ENCODE peak calls at places on chromosomes 12 and 14, in six cellular contexts. M is hepatocyte, X is H9, F is AG04450, E is prostate gland, R is breast epithelium. Y is an unnamed sample.

GRCh38 chr12:113899844-113900471 is 66.2 kb downstream of the RBM19 start:
- DNase-seq in X (peak), F (no peak), M (no peak), E (peak), R (peak), Y (no peak)

GRCh38 chr14:105343194-105343593 is 28.6 kb downstream of the PACS2 start:
- DNase-seq in E (no peak), X (no peak), R (no peak), F (no peak), M (no peak), Y (no peak)

GRCh38 chr14:24437020-24437735 is 5.4 kb downstream of the SDR39U1 start:
- DNase-seq in R (no peak), M (no peak), F (no peak), E (no peak), X (no peak), Y (no peak)

GRCh38 chr12:104549820-104550480 is 93.2 kb downstream of the CHST11 start:
- DNase-seq in F (no peak), M (no peak), E (no peak), X (no peak), R (no peak), Y (no peak)

GRCh38 chr14:99589651-99590530 is 14.1 kb downstream of the CCDC85C start:
- DNase-seq in E (no peak), F (no peak), X (no peak), R (no peak), M (no peak), Y (no peak)

GRCh38 chr12:104064842-104065441 is 611 bp downstream of the HCFC2 start:
- DNase-seq in X (no peak), M (peak), F (no peak), E (peak), R (no peak), Y (peak)

GRCh38 chr14:92755495-92755894 is 7.1 kb upstream of the LGMN start:
- DNase-seq in F (no peak), M (no peak), R (no peak), E (no peak), X (no peak), Y (no peak)

GRCh38 chr14:38948171-38948570 is 154.9 kb downstream of the SEC23A start:
- DNase-seq in E (no peak), F (no peak), R (no peak), X (no peak), M (no peak), Y (peak)

GRCh38 chr14:53304726-53305381 is 151.7 kb upstream of the DDHD1 start:
- DNase-seq in X (no peak), R (no peak), F (peak), M (no peak), E (no peak), Y (no peak)

GRCh38 chr12:76784600-76785051 is 20.7 kb downstream of the ZDHHC17 start:
- DNase-seq in M (no peak), F (peak), X (no peak), R (no peak), E (peak), Y (peak)

GRCh38 chr12:1851126-1851791 is 30.9 kb downstream of the LRTM2 start:
- DNase-seq in F (peak), E (no peak), M (no peak), R (no peak), X (no peak), Y (peak)

GRCh38 chr14:104094709-104095425 is 9.4 kb downstream of the ASPG start:
- DNase-seq in M (peak), R (no peak), E (peak), X (peak), F (no peak), Y (peak)

GRCh38 chr14:96245710-96246534 is 10.1 kb upstream of the BDKRB1 start:
- DNase-seq in E (no peak), M (no peak), R (no peak), F (no peak), X (no peak), Y (no peak)

GRCh38 chr14:69154779-69155178 is 1.9 kb upstream of the DCAF5 start:
- DNase-seq in R (no peak), X (no peak), E (no peak), M (peak), F (no peak), Y (peak)
- TF ChIP-seq CTCF in R (no peak), X (peak), E (no peak), M (no peak), F (no peak), Y (peak)

GRCh38 chr12:22130671-22131070 is 84.7 kb downstream of the CMAS start:
- DNase-seq in E (no peak), X (no peak), M (no peak), R (no peak), F (no peak), Y (no peak)
- H3K27ac ChIP-seq in E (no peak), X (no peak), M (no peak), R (no peak), F (no peak), Y (no peak)

GRCh38 chr14:69771136-69771535 is 4.2 kb downstream of the SRSF5 start:
- DNase-seq in F (no peak), X (no peak), E (no peak), M (no peak), R (no peak), Y (no peak)

GRCh38 chr14:69772082-69773017 is 5.4 kb downstream of the SRSF5 start:
- DNase-seq in X (no peak), R (no peak), F (no peak), M (no peak), E (no peak), Y (no peak)

GRCh38 chr14:69770559-69770958 is 3.6 kb downstream of the SRSF5 start:
- DNase-seq in M (no peak), R (no peak), E (no peak), X (no peak), F (no peak), Y (no peak)

GRCh38 chr14:69775012-69775411 is 8.1 kb downstream of the SRSF5 start:
- DNase-seq in M (no peak), E (no peak), X (no peak), R (no peak), F (no peak), Y (no peak)

GRCh38 chr14:69773571-69774276 is 6.8 kb downstream of the SRSF5 start:
- DNase-seq in F (no peak), E (no peak), X (no peak), R (no peak), M (no peak), Y (no peak)
- TF ChIP-seq CTCF in F (no peak), E (no peak), X (no peak), R (no peak), M (no peak), Y (no peak)

GRCh38 chr12:96210376-96211055 is 16.3 kb downstream of the ELK3 start:
- DNase-seq in X (no peak), R (peak), F (no peak), E (no peak), M (no peak), Y (no peak)
- H3K27ac ChIP-seq in X (no peak), R (peak), F (no peak), E (no peak), M (no peak), Y (no peak)

GRCh38 chr12:92502417-92503028 is 200.3 kb upstream of the PLEKHG7 start:
- DNase-seq in E (no peak), M (peak), X (no peak), F (no peak), R (no peak), Y (peak)
- TF ChIP-seq CTCF in E (no peak), M (peak), X (peak), F (no peak), R (peak), Y (no peak)

GRCh38 chr12:57230381-57231155 is 1.1 kb downstream of the SHMT2 start:
- DNase-seq in E (no peak), X (no peak), R (no peak), F (no peak), M (no peak), Y (no peak)
- H3K27ac ChIP-seq in E (no peak), X (no peak), R (no peak), F (peak), M (peak), Y (peak)

GRCh38 chr12:6919588-6919987 is 5.2 kb downstream of the ENO2 start:
- DNase-seq in R (no peak), X (no peak), F (no peak), M (no peak), E (no peak), Y (no peak)
- TF ChIP-seq CTCF in R (no peak), X (peak), F (no peak), M (no peak), E (no peak), Y (peak)

Y was measured in PC-3.